ENCODE peak calls at places on chromosomes 1 and 21, in seven cellular contexts. E, X, V, M, Y, Z and K are unnamed samples. For H3K4me1, the result is how much of the 10 kb centered on the place peaks cover.

GRCh38 chr1:184634296-184634695 is 120.4 kb downstream of the EDEM3 start:
- DNase-seq in X (no peak), Z (no peak), V (no peak), Y (no peak), E (no peak), M (no peak), K (no peak)

GRCh38 chr1:231460614-231461013 is 38.5 kb upstream of the EGLN1 start:
- DNase-seq in X (peak), Z (no peak), E (no peak), Y (no peak), V (no peak), M (no peak), K (peak)

GRCh38 chr1:94486990-94487389 is 54.6 kb downstream of the F3 start:
- DNase-seq in M (no peak), X (no peak), V (no peak), E (no peak), Z (no peak), Y (no peak), K (no peak)

GRCh38 chr21:38843379-38843778 is 37.6 kb downstream of the ETS2 start:
- DNase-seq in X (no peak), Z (no peak), Y (peak), E (no peak), V (no peak), M (no peak), K (no peak)

GRCh38 chr1:26789953-26790352 is 2.2 kb downstream of the PIGV start:
- DNase-seq in M (no peak), Y (no peak), X (no peak), V (no peak), Z (no peak), E (no peak), K (no peak)

GRCh38 chr1:228064741-228065542 is 17.6 kb upstream of the ARF1 start:
- DNase-seq in X (no peak), Z (no peak), Y (no peak), M (no peak), V (no peak), E (no peak), K (no peak)

GRCh38 chr1:201383647-201384405 is 6.3 kb upstream of the TNNT2 start:
- DNase-seq in Y (no peak), X (no peak), V (no peak), Z (peak), M (peak), E (peak), K (peak)

GRCh38 chr1:1426961-1427934 is 6.2 kb upstream of the ANKRD65 start:
- DNase-seq in M (no peak), E (peak), X (no peak), V (peak), Z (no peak), Y (no peak), K (no peak)

GRCh38 chr1:17194133-17194475 is 10.8 kb upstream of the PADI1 start:
- DNase-seq in X (no peak), V (no peak), Y (no peak), Z (no peak), E (no peak), M (no peak), K (no peak)

GRCh38 chr1:32500387-32501209 is 35.7 kb downstream of the ZBTB8B start:
- DNase-seq in E (peak), Z (peak), X (peak), Y (peak), M (peak), V (peak), K (peak)

GRCh38 chr1:223533708-223534107 is 131.8 kb downstream of the CAPN8 start:
- DNase-seq in M (no peak), X (no peak), Z (no peak), E (no peak), V (no peak), Y (no peak), K (no peak)

GRCh38 chr1:999797-1000356 is at the start of gene HES4:
- DNase-seq in Y (peak), X (no peak), Z (peak), M (peak), V (peak), E (peak), K (peak)

GRCh38 chr1:167472729-167473529 is 45.4 kb downstream of the CD247 start:
- DNase-seq in M (no peak), X (no peak), V (no peak), Z (no peak), Y (no peak), E (no peak), K (no peak)

GRCh38 chr1:238658766-238659165 is 727.6 kb upstream of the CHRM3 start:
- DNase-seq in M (peak), V (no peak), Z (peak), Y (no peak), E (peak), X (no peak), K (peak)

GRCh38 chr1:119409731-119410130 is 5.2 kb upstream of the HSD3B2 start:
- DNase-seq in E (peak), Z (no peak), X (no peak), Y (no peak), V (no peak), M (peak), K (peak)

GRCh38 chr1:97105531-97105930 is 383.9 kb downstream of the PTBP2 start:
- DNase-seq in E (peak), M (no peak), V (no peak), X (no peak), Y (no peak), Z (peak), K (no peak)

GRCh38 chr1:177779325-177779965 is 190.4 kb downstream of the SEC16B start:
- DNase-seq in E (no peak), Y (no peak), M (no peak), X (no peak), V (no peak), Z (no peak), K (no peak)

GRCh38 chr1:235051521-235051920 is 77.1 kb downstream of the TOMM20 start:
- DNase-seq in Z (no peak), V (peak), M (no peak), E (no peak), Y (no peak), X (no peak), K (no peak)

GRCh38 chr1:43531906-43532584 is 1.4 kb downstream of the PTPRF start:
- DNase-seq in Y (peak), V (peak), X (no peak), Z (no peak), E (peak), M (no peak), K (no peak)

GRCh38 chr1:15680131-15680530 is 4.0 kb upstream of the PLEKHM2 start:
- DNase-seq in Z (peak), V (no peak), Y (no peak), M (peak), X (no peak), E (peak), K (peak)

GRCh38 chr1:195130598-195130997 is 1477.6 kb downstream of the KCNT2 start:
- DNase-seq in M (no peak), Z (no peak), V (no peak), E (no peak), X (no peak), Y (no peak), K (no peak)

GRCh38 chr1:208146650-208147049 is 97.5 kb downstream of the PLXNA2 start:
- DNase-seq in Z (no peak), V (no peak), M (no peak), Y (no peak), X (no peak), E (no peak), K (no peak)

GRCh38 chr21:19535356-19535755 is 1131.8 kb upstream of the TMPRSS15 start:
- DNase-seq in Y (no peak), E (no peak), Z (no peak), X (no peak), V (no peak), M (no peak), K (no peak)

GRCh38 chr1:158396646-158397045 is 2.6 kb downstream of the OR10T2 start:
- DNase-seq in M (no peak), V (no peak), X (no peak), Y (no peak), Z (no peak), E (no peak), K (no peak)

DNA sequence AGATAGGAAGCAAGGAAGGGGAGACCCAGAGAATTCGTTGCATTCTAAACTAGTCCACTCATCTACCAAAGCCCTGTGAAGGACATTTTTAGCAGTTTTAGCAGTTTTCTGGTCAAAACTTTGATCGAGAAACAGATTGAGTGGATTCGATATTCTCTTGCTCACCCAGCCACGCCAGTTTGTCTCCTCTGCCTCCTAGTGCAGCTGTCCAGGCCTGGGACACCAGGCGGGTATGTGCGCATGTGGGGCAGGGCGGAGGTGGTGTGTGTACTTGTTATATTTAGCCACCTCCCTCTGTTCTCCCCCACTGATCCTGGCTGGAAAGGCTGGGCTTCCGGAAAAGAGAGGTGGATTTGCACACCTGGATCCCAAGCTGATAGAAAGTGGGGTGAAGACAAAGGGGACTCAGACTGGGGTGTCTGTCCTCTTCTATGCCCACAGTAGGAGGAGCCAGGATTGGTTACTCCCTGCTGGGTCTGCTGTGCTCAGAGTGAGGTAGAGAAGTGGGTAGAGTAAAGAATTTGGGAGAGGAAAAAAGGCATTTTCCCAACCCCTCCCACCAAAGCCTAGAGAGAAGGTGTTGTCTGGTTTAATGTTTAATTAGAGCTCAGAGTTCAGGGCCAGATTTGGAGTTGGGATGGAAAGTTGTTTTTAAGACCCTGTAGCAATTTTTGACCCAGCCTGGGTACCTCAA is 3.8 kb downstream of the LMNA start:
- DNase-seq in E (peak), M (no peak), Y (peak), Z (peak), V (no peak), X (no peak), K (no peak)
- H3K4me1 ChIP-seq in E (half or more), M (under half), Y (under half), Z (half or more), V (half or more), X (under half), K (half or more)

GRCh38 chr1:81312272-81312754 is 488.4 kb upstream of the ADGRL2 start:
- DNase-seq in Z (no peak), M (no peak), E (no peak), Y (no peak), V (no peak), X (no peak), K (no peak)
- H3K9ac ChIP-seq in Z (no peak), M (no peak), E (no peak), Y (no peak), V (no peak), X (no peak), K (no peak)

DNA sequence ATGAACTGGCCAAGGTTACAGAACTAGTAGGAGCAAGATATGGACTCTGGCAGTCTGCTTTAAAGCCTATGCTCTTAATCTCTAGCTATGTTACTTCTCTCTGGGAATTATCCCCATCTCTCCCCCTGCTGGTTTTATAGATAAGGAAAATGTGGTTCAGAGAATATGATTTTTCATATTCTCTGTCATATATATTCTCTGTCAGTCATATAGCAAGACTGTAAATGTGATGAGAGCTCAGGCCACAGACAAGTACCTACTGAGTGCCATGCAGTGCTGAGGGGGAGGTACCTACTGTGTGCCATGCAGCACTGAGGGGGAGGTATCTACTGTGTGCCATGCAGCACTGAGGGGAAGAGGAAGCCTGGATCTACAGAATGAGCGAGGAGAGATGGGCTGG is 220.3 kb upstream of the FGGY start:
- DNase-seq in E (peak), M (peak), Z (peak), V (peak), X (no peak), Y (no peak), K (no peak)
- H3K4me1 ChIP-seq in E (under half), M (under half), Z (under half), V (under half), X (under half), Y (under half), K (under half)

DNA sequence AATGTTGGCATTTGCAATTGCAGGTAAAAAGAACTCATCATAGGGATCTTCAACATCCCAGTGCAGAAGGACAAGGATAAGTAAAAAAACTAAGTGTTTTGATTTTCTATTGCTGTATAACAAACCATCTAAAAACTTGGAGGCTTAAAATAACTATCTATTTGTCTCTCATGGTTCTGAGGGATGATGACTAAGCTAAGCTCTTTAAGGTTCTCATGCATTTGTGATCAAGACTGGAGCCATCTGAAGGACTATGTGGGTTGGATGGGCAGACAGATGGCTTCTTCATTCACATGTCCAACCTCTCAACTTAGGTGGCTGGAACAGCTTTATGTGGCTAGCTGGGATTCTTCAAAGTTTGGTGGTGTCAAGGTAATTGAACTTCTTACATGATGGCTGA is 51.5 kb downstream of the RPL5 start:
- DNase-seq in V (no peak), Y (no peak), X (no peak), M (no peak), Z (no peak), E (no peak), K (no peak)
- H3K9ac ChIP-seq in V (no peak), Y (no peak), X (no peak), M (no peak), Z (no peak), E (no peak), K (no peak)

DNA sequence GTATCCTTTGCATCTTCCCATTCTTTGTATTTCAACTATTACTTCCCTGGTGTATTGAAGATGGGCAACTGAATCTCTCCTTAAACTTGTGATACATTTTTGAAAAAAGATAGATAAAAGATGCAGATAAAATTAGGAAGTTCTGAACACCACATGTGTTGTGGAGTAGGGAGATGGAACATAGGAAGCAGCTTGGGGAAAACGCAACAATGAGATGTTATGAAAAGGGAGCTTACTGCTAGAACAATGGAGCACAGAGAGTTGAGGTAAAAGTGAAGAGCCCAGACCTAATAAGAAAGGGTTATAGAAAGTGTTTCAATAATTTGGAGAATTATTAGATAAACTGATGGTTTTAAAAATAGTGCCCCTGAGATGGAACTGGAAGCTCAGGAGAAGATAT is 20.9 kb downstream of the GNAI3 start:
- DNase-seq in E (no peak), V (no peak), Y (no peak), X (no peak), M (no peak), Z (no peak), K (no peak)
- H3K4me1 ChIP-seq in E (under half), V (under half), Y (under half), X (under half), M (under half), Z (under half), K (under half)

GRCh38 chr1:23475641-23476040 is 8.3 kb downstream of the ASAP3 start:
- DNase-seq in E (peak), M (no peak), Z (peak), V (no peak), X (no peak), Y (no peak), K (peak)

GRCh38 chr1:23475134-23475628 is 8.8 kb downstream of the ASAP3 start:
- DNase-seq in V (no peak), Z (peak), M (peak), X (no peak), Y (no peak), E (peak), K (peak)

GRCh38 chr1:23471473-23472075 is 12.4 kb downstream of the ASAP3 start:
- DNase-seq in V (no peak), Z (no peak), M (no peak), Y (no peak), E (no peak), X (no peak), K (no peak)

GRCh38 chr1:23472351-23473036 is 11.5 kb downstream of the ASAP3 start:
- DNase-seq in V (no peak), X (no peak), M (no peak), E (no peak), Y (no peak), Z (no peak), K (no peak)

DNA sequence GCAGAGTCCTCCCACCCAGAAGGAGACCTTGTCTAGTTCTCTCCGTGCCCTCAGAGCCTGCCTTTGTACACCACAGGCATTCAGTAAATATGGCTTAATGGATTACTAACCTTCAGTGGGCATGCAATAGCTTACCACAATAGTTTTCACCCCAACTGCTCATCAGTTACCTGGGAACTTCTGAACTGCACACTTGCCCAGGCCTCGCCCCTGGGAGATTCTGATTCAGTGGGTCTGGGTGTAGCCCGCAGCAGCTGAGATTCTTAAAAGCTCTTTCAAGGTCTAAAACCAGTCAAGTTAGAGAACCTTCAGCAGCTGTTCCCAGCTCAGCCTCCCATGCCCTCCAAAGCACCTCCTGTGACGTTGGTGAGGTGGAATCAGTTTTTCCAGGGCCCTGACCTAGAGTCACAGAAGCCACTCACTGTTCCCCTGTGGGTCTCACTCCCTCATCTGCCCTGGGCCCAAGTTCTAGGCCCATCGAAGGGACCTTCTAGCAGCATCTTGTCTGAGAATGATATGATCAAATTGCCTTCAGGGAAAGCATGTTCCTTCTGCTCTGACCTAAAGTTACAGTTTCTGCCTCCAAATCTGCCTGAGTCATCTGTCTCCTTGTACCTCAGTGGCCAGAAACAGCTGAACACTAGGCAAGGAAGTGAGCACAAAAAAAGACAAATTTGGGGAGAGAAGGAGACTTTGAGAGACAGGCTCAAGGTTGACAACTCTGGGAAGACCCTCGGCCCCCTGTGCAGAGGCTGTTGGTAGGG is 10.8 kb downstream of the ASAP3 start:
- DNase-seq in X (no peak), E (peak), M (peak), Y (no peak), Z (no peak), V (no peak), K (peak)
- H3K9ac ChIP-seq in X (no peak), E (peak), M (no peak), Y (no peak), Z (peak), V (no peak), K (no peak)

GRCh38 chr1:154842635-154843034 is 27.4 kb downstream of the KCNN3 start:
- DNase-seq in Y (no peak), Z (no peak), M (no peak), E (no peak), V (no peak), X (no peak), K (no peak)
- H3K4me1 ChIP-seq in Y (under half), Z (under half), M (under half), E (under half), V (under half), X (under half), K (under half)

DNA sequence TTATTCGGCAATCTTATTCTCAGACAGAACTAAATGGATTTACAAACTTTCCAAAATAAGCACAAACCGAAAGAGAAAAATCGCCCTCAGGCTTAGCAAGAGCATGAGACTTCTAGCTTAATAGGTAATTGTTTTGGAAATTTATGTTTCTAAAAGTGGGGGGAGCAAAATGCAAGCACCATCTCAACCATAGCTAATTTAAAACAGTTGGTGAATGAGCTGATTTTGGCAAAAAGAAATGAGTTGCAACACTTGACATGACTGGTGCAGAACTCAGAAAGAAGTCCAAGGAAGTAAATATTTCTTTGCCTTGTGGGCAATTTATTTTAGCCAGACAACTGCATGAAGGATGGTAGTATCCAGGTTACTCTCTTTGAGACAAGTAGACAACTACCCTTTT is 71.5 kb upstream of the PTGFR start:
- DNase-seq in E (peak), Y (no peak), V (no peak), X (peak), M (peak), Z (no peak), K (peak)
- H3K9ac ChIP-seq in E (peak), Y (no peak), V (no peak), X (peak), M (no peak), Z (peak), K (no peak)

GRCh38 chr1:180884588-180885300 is 28.0 kb upstream of the KIAA1614 start:
- DNase-seq in Z (no peak), Y (no peak), X (no peak), V (no peak), M (no peak), E (no peak), K (no peak)
- H3K4me1 ChIP-seq in Z (under half), Y (under half), X (under half), V (under half), M (under half), E (under half), K (under half)

GRCh38 chr1:151759241-151759640 is 4.1 kb downstream of the MRPL9 start:
- DNase-seq in Z (no peak), V (no peak), Y (no peak), E (no peak), M (no peak), X (no peak), K (no peak)

GRCh38 chr1:151762941-151763921 is at the start of gene MRPL9:
- DNase-seq in Z (peak), X (peak), E (peak), Y (peak), V (peak), M (peak), K (peak)

GRCh38 chr1:151760597-151761385 is 2.5 kb downstream of the MRPL9 start:
- DNase-seq in M (no peak), X (no peak), V (no peak), E (no peak), Z (no peak), Y (no peak), K (peak)

DNA sequence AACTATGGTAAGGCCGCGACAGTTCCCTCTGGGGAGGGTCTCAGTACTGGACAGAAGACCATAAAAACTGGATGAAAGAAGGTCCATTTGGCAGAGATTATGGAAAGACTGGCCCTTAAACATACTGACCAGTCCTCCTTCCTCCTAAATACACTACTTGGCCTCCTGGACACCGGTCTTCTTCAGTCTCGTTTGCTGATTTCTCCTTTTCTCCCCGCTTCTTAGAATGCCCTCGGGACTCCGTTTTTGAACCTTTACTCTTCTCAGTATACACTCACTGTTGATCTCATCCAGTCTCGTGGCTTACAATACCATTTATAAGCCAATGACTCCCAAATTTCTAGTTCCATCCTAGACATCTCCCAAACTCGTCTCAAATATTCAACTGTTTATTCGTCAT is 694 bp upstream of the MRPL9 start:
- DNase-seq in V (peak), M (peak), E (no peak), Y (no peak), X (no peak), Z (no peak), K (no peak)
- H3K9ac ChIP-seq in V (peak), M (peak), E (peak), Y (peak), X (peak), Z (peak), K (peak)